ENCODE peak calls at places on chromosomes 11 and 22, in five cellular contexts. Z, G, T, H and N are unnamed samples.

GRCh38 chr22:46845281-46846153 is 83.1 kb downstream of the TBC1D22A start:
- DNase-seq in Z (no peak), T (peak; percentile 46), G (no peak), H (no peak), N (no peak)

GRCh38 chr22:27329471-27329870 is 472.1 kb downstream of the MN1 start:
- DNase-seq in H (no peak), G (no peak), Z (peak; percentile 82), T (no peak), N (no peak)

GRCh38 chr22:38286915-38287669 is 14.3 kb upstream of the TMEM184B start:
- DNase-seq in H (no peak), Z (peak; percentile 61), T (no peak), G (no peak), N (no peak)

GRCh38 chr11:10568486-10568941 is at the start of gene LYVE1:
- DNase-seq in T (no peak), H (peak; percentile 65), Z (no peak), G (no peak), N (no peak)

GRCh38 chr11:80435345-80435744 is 994.5 kb upstream of the TENM4 start:
- DNase-seq in T (no peak), H (no peak), G (no peak), Z (no peak), N (no peak)

GRCh38 chr11:88246680-88247079 is 71.4 kb upstream of the RAB38 start:
- DNase-seq in G (no peak), Z (no peak), H (no peak), T (no peak), N (no peak)

GRCh38 chr22:39279170-39279850 is 34.5 kb upstream of the PDGFB start:
- DNase-seq in G (no peak), H (no peak), T (no peak), Z (peak; percentile 45), N (no peak)

GRCh38 chr11:32311351-32312077 is 123.8 kb downstream of the WT1 start:
- DNase-seq in Z (no peak), G (no peak), H (no peak), T (no peak), N (no peak)

GRCh38 chr22:49298834-49299750 is 528.6 kb downstream of the BRD1 start:
- DNase-seq in T (no peak), G (no peak), Z (no peak), H (no peak), N (peak; percentile 37)

GRCh38 chr22:45917146-45917545 is 59.8 kb downstream of the WNT7B start:
- DNase-seq in G (no peak), T (no peak), H (no peak), Z (no peak), N (no peak)

GRCh38 chr11:326842-327580 is 6.4 kb upstream of the IFITM3 start:
- DNase-seq in T (peak; percentile 14), Z (no peak), G (no peak), H (peak; percentile 36), N (no peak)

GRCh38 chr22:36282078-36282831 is 29.3 kb downstream of the APOL1 start:
- DNase-seq in G (no peak), H (no peak), Z (no peak), T (no peak), N (no peak)

GRCh38 chr11:37474889-37475288 is 876.9 kb upstream of the RAG2 start:
- DNase-seq in H (no peak), T (no peak), Z (no peak), G (no peak), N (no peak)

GRCh38 chr11:57464343-57465181 is 4.2 kb downstream of the RTN4RL2 start:
- DNase-seq in G (no peak), T (peak; percentile 28), Z (peak; percentile 52), H (no peak), N (no peak)

GRCh38 chr11:97140885-97141494 is 751.2 kb downstream of the JRKL start:
- DNase-seq in G (no peak), H (peak; percentile 16), T (peak; percentile 7), Z (peak; percentile 66), N (no peak)

GRCh38 chr11:74417379-74417804 is 19.2 kb upstream of the PGM2L1 start:
- DNase-seq in T (no peak), Z (peak; percentile 44), G (no peak), H (no peak), N (no peak)

GRCh38 chr11:36326524-36327419 is 30.7 kb downstream of the PRR5L start:
- DNase-seq in H (no peak), G (no peak), T (no peak), Z (peak; percentile 80), N (no peak)

GRCh38 chr11:116194156-116194904 is 578.5 kb downstream of the BUD13 start:
- DNase-seq in Z (no peak), H (no peak), G (no peak), T (no peak), N (no peak)

GRCh38 chr11:45886816-45887520 is 1.5 kb downstream of the MAPK8IP1 start:
- DNase-seq in T (no peak), Z (no peak), G (no peak), H (no peak), N (no peak)

GRCh38 chr11:45885921-45886721 is 670 bp downstream of the MAPK8IP1 start:
- DNase-seq in Z (peak; percentile 77), H (no peak), T (peak; percentile 78), G (no peak), N (no peak)

GRCh38 chr11:45884596-45885185 is 760 bp upstream of the MAPK8IP1 start:
- DNase-seq in H (no peak), T (no peak), Z (no peak), G (no peak), N (no peak)

GRCh38 chr11:45887587-45887986 is 2.1 kb downstream of the MAPK8IP1 start:
- DNase-seq in T (no peak), G (no peak), Z (no peak), H (no peak), N (no peak)

GRCh38 chr11:45885274-45885920 is at the start of gene MAPK8IP1:
- DNase-seq in Z (peak; percentile 88), G (no peak), T (peak; percentile 97), H (peak; percentile 47), N (no peak)
- H3K4me3 ChIP-seq in Z (peak within 1 kb of the TSS; percentile 89), G (peak within 1 kb of the TSS; percentile 33), T (peak within 1 kb of the TSS; percentile 67), H (peak within 1 kb of the TSS; percentile 71), N (peak within 1 kb of the TSS; percentile 60)

GRCh38 chr11:77069969-77070582 is 3.3 kb downstream of the CAPN5 start:
- DNase-seq in T (no peak), Z (no peak), H (no peak), G (no peak), N (peak; percentile 47)
- TF ChIP-seq POLR2AphosphoS5 in T (no peak), Z (no peak), H (no peak), G (no peak), N (no peak)

DNA sequence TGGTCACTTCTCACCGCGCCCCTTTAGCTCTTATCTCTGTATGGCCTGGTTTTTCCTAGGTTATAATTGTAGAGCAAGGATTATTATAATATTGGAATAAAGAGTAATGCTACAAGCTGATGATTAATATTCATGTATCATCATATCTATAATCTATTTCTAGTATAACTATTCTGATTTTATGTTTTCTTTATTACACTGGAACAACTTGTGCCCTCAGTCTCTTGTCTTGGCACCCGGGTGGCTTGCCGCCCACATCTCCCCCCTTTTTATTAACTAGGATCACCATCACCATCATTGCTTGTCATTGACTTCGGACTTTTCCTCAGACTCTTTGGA is 11.0 kb downstream of the OR52K1 start:
- DNase-seq in H (no peak), G (no peak), Z (no peak), T (no peak), N (no peak)
- H3K4me3 ChIP-seq in H (no peak overlapping the region), G (no peak overlapping the region), Z (no peak overlapping the region), T (no peak overlapping the region), N (no peak overlapping the region)

DNA sequence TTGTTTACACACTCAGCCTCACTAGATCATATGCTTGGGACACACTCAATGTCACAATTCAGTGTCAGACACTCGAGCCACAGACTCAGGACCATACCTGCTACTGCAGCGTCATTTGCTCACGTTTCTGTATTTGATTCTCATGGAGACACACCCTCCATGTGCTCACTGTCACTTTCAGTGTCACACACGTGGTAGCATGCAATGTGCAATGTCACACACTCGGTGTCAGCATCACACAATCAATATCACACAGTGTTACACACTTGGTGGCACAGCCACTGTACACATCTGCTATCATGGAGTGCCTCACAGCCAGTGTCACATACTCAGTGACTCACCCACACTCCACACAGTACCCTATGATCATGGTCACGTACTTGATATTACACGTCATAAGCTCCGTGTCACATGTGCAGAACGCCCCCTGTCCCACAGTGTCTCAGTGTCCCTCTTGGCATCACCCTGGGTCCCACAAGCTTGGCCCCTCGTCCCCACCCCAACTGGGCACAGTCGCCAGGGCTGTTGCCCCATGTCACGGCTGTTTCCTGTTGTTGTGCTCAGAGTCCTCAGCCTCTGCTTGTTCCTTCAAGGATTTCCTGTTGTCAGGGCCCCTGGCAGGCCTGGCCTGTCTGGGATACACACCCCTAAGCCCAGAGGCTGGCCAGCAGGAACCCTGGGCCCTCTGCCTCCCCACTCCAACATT is 49.6 kb downstream of the PDE2A start:
- DNase-seq in Z (no peak), T (no peak), G (no peak), H (no peak), N (no peak)
- TF ChIP-seq POLR2AphosphoS5 in Z (no peak), T (no peak), G (no peak), H (no peak), N (no peak)

GRCh38 chr11:83192846-83193245 is 666 bp upstream of the ANKRD42 start:
- DNase-seq in Z (no peak), T (no peak), H (peak; percentile 5), G (no peak), N (no peak)
- H3K4me3 ChIP-seq in Z (peak overlapping the region; percentile 81), T (peak overlapping the region; percentile 96), H (peak overlapping the region; percentile 98), G (peak overlapping the region; percentile 85), N (peak overlapping the region; percentile 87)

GRCh38 chr22:29151316-29151715 is 54.4 kb upstream of the EMID1 start:
- DNase-seq in T (no peak), Z (no peak), H (no peak), G (no peak), N (peak; percentile 60)

GRCh38 chr22:29152045-29152380 is 53.7 kb upstream of the EMID1 start:
- DNase-seq in G (no peak), T (no peak), Z (peak; percentile 64), H (no peak), N (no peak)

GRCh38 chr22:29152381-29153138 is 53.1 kb upstream of the EMID1 start:
- DNase-seq in Z (peak; percentile 57), G (no peak), H (no peak), T (no peak), N (peak; percentile 57)

GRCh38 chr22:29149841-29150555 is 55.7 kb upstream of the EMID1 start:
- DNase-seq in G (no peak), H (peak; percentile 50), Z (no peak), T (no peak), N (peak; percentile 61)

DNA sequence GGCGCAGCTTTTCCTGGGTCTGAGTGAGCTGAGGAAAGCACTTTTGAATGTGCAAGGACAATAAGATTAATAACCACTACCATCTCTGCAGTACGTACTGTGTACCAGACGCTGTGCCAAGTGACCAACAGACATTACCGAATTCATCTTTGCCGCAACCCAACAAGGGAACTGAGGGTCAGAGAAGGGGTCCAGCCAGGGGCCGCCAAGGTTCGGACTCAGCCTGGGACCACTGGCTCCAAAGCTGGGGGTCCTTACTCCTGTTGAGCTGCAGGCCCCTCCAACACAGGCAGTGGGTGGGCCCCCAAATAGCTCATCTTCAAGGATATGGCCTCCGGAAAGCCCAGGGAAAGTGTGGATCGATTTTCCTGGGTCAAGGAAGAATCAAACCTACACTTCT is 55.0 kb upstream of the EMID1 start:
- DNase-seq in G (no peak), T (no peak), H (no peak), Z (no peak), N (peak; percentile 63)
- TF ChIP-seq POLR2AphosphoS5 in G (no peak), T (no peak), H (no peak), Z (no peak), N (no peak)